ENCODE peak calls at places on chromosomes 6 and 20, in four cellular contexts. S is NCI-H2029, X is transverse colon, O is GM23248. Q is an unnamed sample.

GRCh38 chr6:53514677-53515076 is 30.2 kb downstream of the GCLC start:
- DNase-seq in S (no peak), X (no peak), O (no peak), Q (no peak)

GRCh38 chr20:25300496-25301170 is 52.7 kb downstream of the PYGB start:
- DNase-seq in S (no peak), X (no peak), O (peak; percentile 24), Q (no peak)

GRCh38 chr6:87473419-87473903 is 687 bp downstream of the SLC35A1 start:
- DNase-seq in S (peak; percentile 12), X (peak; percentile 50), O (peak; percentile 84), Q (peak; percentile 65)

GRCh38 chr20:58649288-58650180 is 1.5 kb upstream of the STX16 start:
- DNase-seq in S (no peak), X (peak; percentile 28), O (no peak), Q (no peak)

GRCh38 chr6:154606457-154606856 is 96.0 kb upstream of the CNKSR3 start:
- DNase-seq in S (no peak), X (no peak), O (no peak), Q (no peak)

GRCh38 chr6:46410330-46410953 is 80.8 kb downstream of the RCAN2 start:
- DNase-seq in S (no peak), X (no peak), O (peak; percentile 71), Q (peak; percentile 54)

GRCh38 chr6:137036566-137037300 is 8.0 kb downstream of the IL20RA start:
- DNase-seq in S (no peak), X (peak; percentile 58), O (no peak), Q (peak; percentile 80)

GRCh38 chr6:113128020-113128419 is 729.1 kb upstream of the MARCKS start:
- DNase-seq in S (no peak), X (no peak), O (no peak), Q (no peak)